ENCODE peak calls at places on chromosome 1, in six cellular contexts. G is cardiac fibroblast, A is transverse colon, M is activated B cell treated with CpG ODN at 0.5 μM for 24 hours, S is right lobe of liver, L is suprapubic skin. Z is an unnamed sample.

GRCh38 chr1:210394281-210394798 is 65.6 kb downstream of the HHAT start:
- DNase-seq in G (peak), A (no peak), M (no peak), S (no peak), L (no peak), Z (peak)

GRCh38 chr1:246632584-246633168 is 66.4 kb downstream of the CNST start:
- DNase-seq in G (peak), A (no peak), M (no peak), S (no peak), L (no peak), Z (peak)

GRCh38 chr1:35554261-35555211 is 2.7 kb downstream of the KIAA0319L start:
- DNase-seq in G (no peak), A (no peak), M (no peak), S (peak), L (no peak), Z (no peak)

GRCh38 chr1:111422546-111423391 is 4.8 kb downstream of the OVGP1 start:
- DNase-seq in G (no peak), A (peak), M (no peak), S (peak), L (no peak), Z (no peak)

GRCh38 chr1:150572918-150573647 is 6.3 kb downstream of the MCL1 start:
- DNase-seq in G (no peak), A (no peak), M (no peak), S (no peak), L (no peak), Z (no peak)

GRCh38 chr1:180397190-180397589 is 105.2 kb downstream of the ACBD6 start:
- DNase-seq in G (no peak), A (no peak), M (no peak), S (no peak), L (no peak), Z (no peak)

GRCh38 chr1:185808675-185809074 is 74.5 kb downstream of the HMCN1 start:
- DNase-seq in G (no peak), A (no peak), M (no peak), S (no peak), L (no peak), Z (no peak)

GRCh38 chr1:34427170-34427569 is 250.5 kb downstream of the C1orf94 start:
- DNase-seq in G (no peak), A (no peak), M (no peak), S (no peak), L (no peak), Z (no peak)

GRCh38 chr1:85195703-85196102 is 5.1 kb downstream of the SYDE2 start:
- DNase-seq in G (no peak), A (no peak), M (no peak), S (no peak), L (no peak), Z (no peak)

GRCh38 chr1:200558866-200559459 is 61.6 kb downstream of the KIF14 start:
- DNase-seq in G (peak), A (no peak), M (no peak), S (no peak), L (no peak), Z (peak)

DNA sequence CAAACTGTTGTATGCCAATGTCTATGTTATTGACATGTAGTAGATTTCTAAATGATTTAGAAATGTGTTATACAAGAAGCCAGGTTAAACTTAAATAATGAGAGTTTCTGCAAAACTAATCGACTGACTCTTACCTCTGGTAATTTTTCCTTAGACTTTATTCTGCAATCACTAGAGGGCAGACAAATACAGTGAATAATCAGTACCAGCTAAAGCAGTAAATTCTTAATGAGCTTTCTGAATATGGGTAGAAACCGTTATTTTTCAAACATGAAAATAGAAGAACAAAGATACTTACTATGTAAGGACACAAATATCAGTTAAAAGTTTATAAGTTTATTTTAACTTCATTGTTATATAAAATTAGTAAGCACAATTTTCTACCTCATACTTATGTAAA is 97.9 kb upstream of the RGS1 start:
- DNase-seq in G (peak), A (no peak), M (no peak), S (no peak), L (no peak), Z (no peak)
- TF ChIP-seq CTCF in G (peak), A (peak), M (peak), S (peak), L (peak), Z (peak)

GRCh38 chr1:22542886-22543285 is 20.4 kb upstream of the EPHA8 start:
- DNase-seq in G (no peak), A (no peak), M (no peak), S (no peak), L (no peak), Z (no peak)
- TF ChIP-seq CTCF in G (no peak), A (no peak), M (no peak), S (no peak), L (no peak), Z (no peak)

DNA sequence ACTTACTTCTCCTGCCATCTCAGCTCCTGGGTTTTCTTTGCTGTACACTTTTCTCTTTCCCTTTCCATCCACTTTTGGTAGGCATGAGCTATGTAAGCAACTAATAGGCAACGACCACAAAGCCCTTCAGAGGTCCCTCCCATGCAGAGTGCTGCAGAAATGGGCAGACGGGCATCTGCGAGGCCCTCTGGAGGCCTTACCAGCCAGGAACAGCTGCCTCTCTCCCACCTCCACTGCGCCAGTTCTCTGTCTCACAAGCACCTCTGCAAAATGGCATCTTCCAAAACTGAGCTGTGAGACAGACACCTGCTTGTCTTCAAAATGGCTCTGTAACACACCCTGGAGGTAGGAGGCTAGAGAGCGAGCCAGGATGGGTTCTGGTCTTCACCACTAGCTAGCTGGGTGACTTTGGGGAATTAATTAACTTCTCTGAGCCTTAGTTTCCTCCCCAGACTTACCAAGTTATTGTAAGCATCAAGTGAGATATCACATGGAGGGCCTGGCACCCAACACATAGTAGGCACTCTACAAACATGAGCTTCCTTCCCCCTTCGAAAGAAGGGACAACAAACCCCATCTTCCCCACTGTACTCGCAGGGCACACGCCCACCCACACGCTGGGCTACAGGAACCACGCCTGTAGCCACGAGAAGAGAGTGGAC is 62.0 kb downstream of the BCAR3 start:
- DNase-seq in G (no peak), A (no peak), M (no peak), S (no peak), L (no peak), Z (no peak)
- TF ChIP-seq CTCF in G (no peak), A (no peak), M (no peak), S (no peak), L (no peak), Z (peak)

DNA sequence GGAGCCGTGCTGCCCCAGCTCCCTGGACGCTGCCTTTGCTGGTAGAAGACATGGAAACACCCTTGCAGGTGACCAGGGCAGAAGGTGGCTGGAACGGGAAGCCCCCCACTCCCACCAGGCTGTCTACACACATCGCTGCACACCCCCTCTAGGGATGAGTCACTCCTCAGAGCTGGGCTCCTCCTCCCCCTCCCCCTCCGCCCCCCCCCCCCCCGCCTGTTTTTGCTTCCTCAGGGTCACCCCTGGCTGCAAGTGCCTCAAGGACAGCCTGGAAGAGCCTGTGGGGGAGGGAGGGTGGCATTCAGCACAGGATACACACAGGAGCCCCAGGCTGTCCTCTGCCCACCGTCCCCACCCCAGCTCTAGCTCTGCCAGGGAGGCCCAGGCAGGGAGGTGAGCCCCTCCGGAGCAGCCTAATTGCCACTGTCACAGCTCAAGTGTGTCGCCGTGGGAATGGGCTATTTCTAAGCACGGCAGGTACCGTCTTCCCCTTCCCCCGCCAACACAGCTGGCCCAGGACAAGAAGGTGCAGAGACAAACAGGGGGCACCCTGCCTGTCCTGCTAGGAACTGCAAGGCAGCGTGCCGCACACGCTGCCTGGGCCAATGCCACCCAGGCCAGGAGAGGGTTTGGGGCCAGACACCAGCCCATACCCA is 2.5 kb downstream of the FNDC10 start:
- DNase-seq in G (peak), A (no peak), M (no peak), S (no peak), L (no peak), Z (no peak)
- TF ChIP-seq CTCF in G (peak), A (peak), M (no peak), S (no peak), L (peak), Z (peak)

DNA sequence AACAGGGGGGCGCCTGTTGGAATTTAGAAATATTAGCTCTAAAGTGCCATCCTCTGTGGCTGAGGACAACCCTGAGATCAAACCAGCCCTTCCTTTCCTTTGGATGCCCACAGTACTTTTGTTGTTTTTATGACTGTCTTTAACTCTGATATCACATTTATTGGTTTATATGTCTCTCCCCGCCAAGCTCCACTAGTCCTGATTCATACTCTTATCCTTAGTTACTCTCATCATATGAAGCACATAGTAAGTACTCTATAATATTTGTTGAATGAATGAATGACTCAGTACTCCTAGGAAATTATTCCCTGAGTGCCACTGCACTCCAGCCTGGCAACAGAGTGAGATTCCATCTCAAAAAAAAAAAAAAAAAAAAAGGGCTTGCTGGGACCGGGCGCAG is 22.6 kb upstream of the NRDC start:
- DNase-seq in G (peak), A (no peak), M (no peak), S (no peak), L (no peak), Z (no peak)
- TF ChIP-seq CTCF in G (no peak), A (no peak), M (no peak), S (no peak), L (no peak), Z (no peak)

GRCh38 chr1:152497273-152497672 is 13.3 kb upstream of the LCE5A start:
- DNase-seq in G (peak), A (no peak), M (no peak), S (no peak), L (no peak), Z (no peak)

DNA sequence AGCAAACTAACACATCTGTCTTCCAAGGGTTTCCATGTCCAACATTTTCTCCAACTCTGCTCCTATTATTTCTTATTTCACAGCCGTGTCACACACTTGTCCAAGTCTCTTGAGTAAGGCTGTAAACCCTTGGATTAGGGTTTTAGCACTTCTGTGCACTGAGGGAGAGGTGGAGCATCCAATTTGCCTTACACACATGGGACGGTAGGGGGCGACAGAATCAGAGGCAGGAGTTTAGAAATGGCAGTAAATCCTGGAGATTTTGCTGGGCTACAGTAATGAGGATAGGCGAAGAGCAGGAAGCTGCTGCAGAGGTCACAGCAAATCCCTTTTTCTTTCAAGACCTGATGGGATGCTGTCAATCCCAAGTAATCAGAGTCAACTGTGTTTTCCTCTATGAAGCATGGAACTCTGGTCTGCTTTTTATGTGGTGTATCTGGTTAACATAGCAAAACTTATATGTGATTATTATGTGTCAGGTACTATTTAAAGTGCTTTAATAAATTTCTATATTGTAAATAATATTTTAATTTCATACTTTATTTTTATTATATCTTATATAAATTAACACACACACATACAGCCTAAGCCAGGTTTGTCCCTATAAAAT is 15.4 kb upstream of the LCE5A start:
- DNase-seq in G (peak), A (peak), M (no peak), S (no peak), L (no peak), Z (no peak)
- TF ChIP-seq CTCF in G (peak), A (peak), M (no peak), S (no peak), L (no peak), Z (peak)

GRCh38 chr1:160361199-160361598 is 5.7 kb upstream of the NHLH1 start:
- DNase-seq in G (no peak), A (no peak), M (no peak), S (no peak), L (no peak), Z (no peak)

GRCh38 chr1:160361814-160362167 is 5.1 kb upstream of the NHLH1 start:
- DNase-seq in G (no peak), A (no peak), M (no peak), S (no peak), L (no peak), Z (no peak)

GRCh38 chr1:160358073-160358472 is 8.8 kb upstream of the NHLH1 start:
- DNase-seq in G (no peak), A (no peak), M (no peak), S (no peak), L (no peak), Z (no peak)

GRCh38 chr1:160360227-160360695 is 6.6 kb upstream of the NHLH1 start:
- DNase-seq in G (no peak), A (no peak), M (no peak), S (no peak), L (no peak), Z (no peak)

GRCh38 chr1:160359559-160360226 is 7.2 kb upstream of the NHLH1 start:
- DNase-seq in G (no peak), A (no peak), M (no peak), S (no peak), L (no peak), Z (no peak)
- TF ChIP-seq CTCF in G (no peak), A (no peak), M (no peak), S (no peak), L (no peak), Z (no peak)

GRCh38 chr1:96861836-96862235 is 140.3 kb downstream of the PTBP2 start:
- DNase-seq in G (no peak), A (no peak), M (no peak), S (no peak), L (no peak), Z (no peak)
- TF ChIP-seq CTCF in G (no peak), A (no peak), M (no peak), S (no peak), L (no peak), Z (no peak)

DNA sequence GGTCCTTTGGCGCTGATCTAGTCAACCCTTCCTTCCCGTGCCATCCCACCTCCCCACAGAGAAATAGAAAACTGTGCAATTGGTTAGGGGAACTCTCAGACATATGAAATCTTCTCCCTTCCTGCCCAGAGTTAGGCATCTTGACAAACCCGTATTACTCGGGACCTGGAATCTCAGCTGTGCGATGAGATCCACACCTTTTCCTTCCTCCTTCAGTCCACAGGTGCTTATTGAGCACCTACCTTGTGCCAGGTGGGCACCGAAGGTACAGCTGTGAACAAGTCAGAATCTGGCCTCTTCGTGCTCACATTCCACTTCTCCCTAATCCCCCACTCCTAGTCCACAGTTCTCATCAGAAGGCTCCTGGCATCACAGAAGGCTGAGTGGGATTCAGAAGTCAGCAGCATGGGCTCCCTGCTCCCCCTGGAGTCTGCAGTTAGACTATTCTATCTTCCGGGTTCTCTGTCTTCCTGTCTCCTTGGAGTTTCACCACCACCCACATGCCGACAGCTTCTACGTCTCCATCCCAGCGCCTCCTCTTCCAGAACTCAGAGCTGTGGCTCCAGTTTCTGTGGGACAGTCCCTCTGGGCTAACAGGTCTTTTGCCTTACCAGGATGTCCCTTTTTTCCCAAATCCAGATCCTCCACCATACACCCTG is 23.0 kb downstream of the KNCN start:
- DNase-seq in G (peak), A (no peak), M (no peak), S (no peak), L (no peak), Z (no peak)
- TF ChIP-seq CTCF in G (no peak), A (no peak), M (no peak), S (no peak), L (no peak), Z (peak)